ENCODE peak calls at places on chromosomes 7 and 10, in seven cellular contexts. F, M, G, Z, Y, I and E are unnamed samples.

GRCh38 chr7:134357486-134357885 is 40.8 kb upstream of the SLC35B4 start:
- DNase-seq in F (no peak), M (no peak), G (no peak), Z (no peak), Y (no peak), I (no peak), E (no peak)

GRCh38 chr10:42753507-42754154 is 29.0 kb upstream of the BMS1 start:
- DNase-seq in F (no peak), M (no peak), G (no peak), Z (no peak), Y (peak), I (peak), E (no peak)

GRCh38 chr7:116439856-116440549 is 59.5 kb upstream of the CAV2 start:
- DNase-seq in F (no peak), M (no peak), G (no peak), Z (peak), Y (no peak), I (no peak), E (no peak)

GRCh38 chr10:113992601-113993011 is 51.1 kb upstream of the ADRB1 start:
- DNase-seq in F (no peak), M (no peak), G (no peak), Z (no peak), Y (no peak), I (no peak), E (no peak)

GRCh38 chr7:69982197-69982596 is 383.9 kb downstream of the AUTS2 start:
- DNase-seq in F (no peak), M (no peak), G (no peak), Z (no peak), Y (no peak), I (no peak), E (no peak)

GRCh38 chr10:113590581-113590980 is 37.7 kb downstream of the HABP2 start:
- DNase-seq in F (no peak), M (no peak), G (no peak), Z (no peak), Y (no peak), I (no peak), E (no peak)

GRCh38 chr10:124743188-124744046 is 761 bp downstream of the FAM53B start:
- DNase-seq in F (no peak), M (no peak), G (peak), Z (peak), Y (peak), I (peak), E (no peak)

GRCh38 chr7:12731214-12731656 is 43.8 kb downstream of the ARL4A start:
- DNase-seq in F (no peak), M (no peak), G (no peak), Z (no peak), Y (no peak), I (no peak), E (no peak)

GRCh38 chr10:12351447-12351846 is 2.1 kb downstream of the CAMK1D start:
- DNase-seq in F (no peak), M (no peak), G (no peak), Z (no peak), Y (peak), I (no peak), E (no peak)

GRCh38 chr7:26853788-26854393 is 10.5 kb downstream of the SKAP2 start:
- DNase-seq in F (peak), M (no peak), G (no peak), Z (peak), Y (no peak), I (peak), E (peak)

GRCh38 chr7:2554654-2555053 is 670 bp downstream of the BRAT1 start:
- DNase-seq in F (no peak), M (no peak), G (no peak), Z (no peak), Y (peak), I (peak), E (no peak)

GRCh38 chr10:103843045-103843444 is 12.3 kb downstream of the SH3PXD2A start:
- DNase-seq in F (no peak), M (no peak), G (no peak), Z (no peak), Y (peak), I (no peak), E (no peak)